ENCODE peak calls at places on chromosomes 4 and X, in five cellular contexts. One of them, this sample, is unnamed.

GRCh38 chrX:10106801-10107200 is 50.0 kb upstream of the CLCN4 start:
- DNase-seq in NCI-H1092: no peak
- DNase-seq in D341Med: no peak
- DNase-seq in iris pigment epithelial cell: peak
- DNase-seq in germinal center: no peak
- DNase-seq in this sample: no peak

GRCh38 chrX:152988536-152989291 is 5.2 kb downstream of the PNMA5 start:
- DNase-seq in NCI-H1092: no peak
- DNase-seq in D341Med: no peak
- DNase-seq in iris pigment epithelial cell: no peak
- DNase-seq in germinal center: peak
- DNase-seq in this sample: no peak

GRCh38 chr4:56200275-56200674 is 187.0 kb downstream of the AASDH start:
- DNase-seq in NCI-H1092: no peak
- DNase-seq in D341Med: no peak
- DNase-seq in iris pigment epithelial cell: no peak
- DNase-seq in germinal center: no peak
- DNase-seq in this sample: no peak

GRCh38 chr4:87805971-87806370 is 6.6 kb downstream of the IBSP start:
- DNase-seq in NCI-H1092: no peak
- DNase-seq in D341Med: no peak
- DNase-seq in iris pigment epithelial cell: peak
- DNase-seq in germinal center: no peak
- DNase-seq in this sample: no peak

GRCh38 chr4:109816082-109816442 is 500 bp downstream of the GAR1 start:
- DNase-seq in NCI-H1092: no peak
- DNase-seq in D341Med: peak
- DNase-seq in iris pigment epithelial cell: no peak
- DNase-seq in germinal center: peak
- DNase-seq in this sample: no peak

GRCh38 chrX:139831689-139832456 is 101.0 kb downstream of the ATP11C start:
- DNase-seq in NCI-H1092: no peak
- DNase-seq in D341Med: no peak
- DNase-seq in iris pigment epithelial cell: peak
- DNase-seq in germinal center: no peak
- DNase-seq in this sample: no peak

GRCh38 chr4:83019794-83020497 is 9.3 kb upstream of the LIN54 start:
- DNase-seq in NCI-H1092: no peak
- DNase-seq in D341Med: no peak
- DNase-seq in iris pigment epithelial cell: no peak
- DNase-seq in germinal center: no peak
- DNase-seq in this sample: no peak

GRCh38 chrX:20664774-20665173 is 398.1 kb upstream of the RPS6KA3 start:
- DNase-seq in NCI-H1092: peak
- DNase-seq in D341Med: no peak
- DNase-seq in iris pigment epithelial cell: no peak
- DNase-seq in germinal center: no peak
- DNase-seq in this sample: no peak

GRCh38 chrX:40503094-40503493 is 77.7 kb upstream of the ATP6AP2 start:
- DNase-seq in NCI-H1092: no peak
- DNase-seq in D341Med: no peak
- DNase-seq in iris pigment epithelial cell: no peak
- DNase-seq in germinal center: no peak
- DNase-seq in this sample: no peak

GRCh38 chr4:26131711-26132110 is 189.1 kb upstream of the RBPJ start:
- DNase-seq in NCI-H1092: no peak
- DNase-seq in D341Med: no peak
- DNase-seq in iris pigment epithelial cell: no peak
- DNase-seq in germinal center: no peak
- DNase-seq in this sample: peak

GRCh38 chr4:17517664-17518063 is 2.7 kb downstream of the CLRN2 start:
- DNase-seq in NCI-H1092: no peak
- DNase-seq in D341Med: no peak
- DNase-seq in iris pigment epithelial cell: no peak
- DNase-seq in germinal center: no peak
- DNase-seq in this sample: no peak

GRCh38 chr4:20251796-20252655 is at the start of gene SLIT2:
- DNase-seq in NCI-H1092: peak
- DNase-seq in D341Med: peak
- DNase-seq in iris pigment epithelial cell: peak
- DNase-seq in germinal center: peak
- DNase-seq in this sample: no peak

GRCh38 chr4:965766-966134 is 7.6 kb downstream of the DGKQ start:
- DNase-seq in NCI-H1092: no peak
- DNase-seq in D341Med: no peak
- DNase-seq in iris pigment epithelial cell: no peak
- DNase-seq in germinal center: no peak
- DNase-seq in this sample: no peak

GRCh38 chr4:70801265-70801809 is 38.4 kb downstream of the GRSF1 start:
- DNase-seq in NCI-H1092: no peak
- DNase-seq in D341Med: no peak
- DNase-seq in iris pigment epithelial cell: no peak
- DNase-seq in germinal center: no peak
- DNase-seq in this sample: no peak

GRCh38 chr4:80049402-80049801 is 23.6 kb downstream of the ANTXR2 start:
- DNase-seq in NCI-H1092: no peak
- DNase-seq in D341Med: no peak
- DNase-seq in iris pigment epithelial cell: no peak
- DNase-seq in germinal center: no peak
- DNase-seq in this sample: no peak

This sample was measured in GM19239.